ENCODE peak calls at places on chromosomes 7 and 10, in seven cellular contexts. V is psoas muscle; O is Kasumi-1; A is occipital lobe; Y is T47D; D is anterior cingulate cortex; G is CD4-positive, alpha-beta memory T cell. H is an unnamed sample.

GRCh38 chr7:129678606-129679005 is 67.1 kb downstream of the NRF1 start:
- DNase-seq in D (no peak), O (no peak), V (no peak), A (no peak), G (no peak), Y (no peak), H (no peak)

GRCh38 chr7:70598976-70599375 is 533.0 kb upstream of the GALNT17 start:
- DNase-seq in V (no peak), G (no peak), A (no peak), Y (no peak), O (no peak), D (no peak), H (no peak)

GRCh38 chr10:29535012-29535777 is 99.6 kb downstream of the SVIL start:
- DNase-seq in Y (no peak), G (no peak), D (peak; percentile 24), V (no peak), A (no peak), O (peak; percentile 6), H (no peak)

GRCh38 chr10:116270691-116271592 is 2.1 kb downstream of the GFRA1 start:
- DNase-seq in G (no peak), V (peak; percentile 85), D (no peak), Y (no peak), O (no peak), A (no peak), H (no peak)

GRCh38 chr10:80896959-80897358 is 359.3 kb downstream of the SH2D4B start:
- DNase-seq in G (no peak), A (no peak), O (no peak), Y (peak; percentile 17), V (no peak), D (no peak), H (no peak)

GRCh38 chr10:5625992-5626777 is 40.2 kb downstream of the ASB13 start:
- DNase-seq in G (no peak), D (no peak), Y (peak; percentile 50), V (no peak), O (no peak), A (no peak), H (no peak)

GRCh38 chr7:91929463-91929862 is 11.2 kb upstream of the AKAP9 start:
- DNase-seq in G (no peak), O (no peak), D (no peak), Y (no peak), A (no peak), V (no peak), H (no peak)

GRCh38 chr10:132512693-132513345 is 24.8 kb upstream of the INPP5A start:
- DNase-seq in A (no peak), G (no peak), Y (no peak), D (no peak), O (no peak), V (peak; percentile 27), H (no peak)

GRCh38 chr7:78576196-78576595 is 777.6 kb downstream of the PHTF2 start:
- DNase-seq in A (no peak), O (no peak), V (no peak), G (no peak), D (no peak), Y (no peak), H (no peak)

GRCh38 chr10:99329891-99330674 is 927 bp downstream of the CNNM1 start:
- DNase-seq in Y (no peak), A (no peak), D (no peak), O (no peak), G (no peak), V (peak; percentile 46), H (no peak)

GRCh38 chr10:44512345-44513095 is 127.6 kb upstream of the CXCL12 start:
- DNase-seq in Y (no peak), O (no peak), D (no peak), V (no peak), G (no peak), A (no peak), H (no peak)

GRCh38 chr7:77426052-77426404 is 9.9 kb upstream of the GSAP start:
- DNase-seq in O (no peak), A (no peak), V (no peak), D (no peak), G (no peak), Y (no peak), H (no peak)

GRCh38 chr10:117616179-117616578 is 73.6 kb downstream of the EMX2 start:
- DNase-seq in D (no peak), V (no peak), A (no peak), G (no peak), O (no peak), Y (no peak), H (no peak)

GRCh38 chr10:51170518-51171245 is 96.4 kb downstream of the PRKG1 start:
- DNase-seq in V (no peak), A (no peak), Y (no peak), O (no peak), D (no peak), G (no peak), H (no peak)

GRCh38 chr10:132780356-132780755 is 5.6 kb downstream of the NKX6-2 start:
- DNase-seq in V (no peak), G (no peak), O (no peak), Y (no peak), D (no peak), A (no peak), H (no peak)

GRCh38 chr10:77816311-77816710 is 110.2 kb downstream of the DLG5 start:
- DNase-seq in G (no peak), D (no peak), A (no peak), Y (no peak), O (no peak), V (peak; percentile 48), H (no peak)

GRCh38 chr7:136272934-136273333 is 295.8 kb upstream of the MTPN start:
- DNase-seq in G (no peak), A (no peak), Y (no peak), V (no peak), O (no peak), D (no peak), H (no peak)

GRCh38 chr7:148753224-148753623 is 54.5 kb downstream of the CUL1 start:
- DNase-seq in D (no peak), Y (no peak), G (no peak), O (peak; percentile 14), V (no peak), A (no peak), H (no peak)

GRCh38 chr10:93461807-93462178 is 20.3 kb downstream of the MYOF start:
- DNase-seq in V (no peak), D (no peak), A (no peak), Y (no peak), G (no peak), O (no peak), H (no peak)

GRCh38 chr7:115491744-115492380 is 538.7 kb downstream of the TFEC start:
- DNase-seq in O (no peak), A (no peak), V (no peak), G (no peak), Y (no peak), D (no peak), H (no peak)

GRCh38 chr10:12727832-12728215 is 273.7 kb downstream of the CCDC3 start:
- DNase-seq in O (no peak), D (no peak), Y (no peak), V (peak; percentile 76), A (no peak), G (no peak), H (no peak)